ENCODE peak calls at places on chromosome 20, in nine cellular contexts. One of them, this sample, is unnamed.

GRCh38 chr20:8837396-8837795 is 231.5 kb upstream of the PLCB4 start:
- DNase-seq in HFFc6: peak; percentile 78
- DNase-seq in AG04450: peak; percentile 60
- DNase-seq in BE2C: no peak
- DNase-seq in fibroblast of the conjunctiva: no peak
- DNase-seq in cardiac fibroblast: peak; percentile 78
- DNase-seq in colonic mucosa: no peak
- DNase-seq in activated CD8-positive, alpha-beta memory T cell treated with anti-CD3 and anti-CD28 coated beads, Interleukin-2, amount 10 ng/mL, durations not matched to agents 7 days and 5 days: no peak
- DNase-seq in activated T-helper 1 cell treated with anti-CD3 and anti-CD28 coated beads, Interleukin-12 subunit alpha, Interleukin-12 subunit beta, Interleukin-2, Interleukin-4 antibody, amounts not matched to agents 30 ng/mL and 10 ng/mL and 1 ng/mL, durations not matched to agents 14 hours and 24 hours and 36 hours: no peak
- DNase-seq in this sample: no peak

GRCh38 chr20:50861012-50861411 is 66.2 kb downstream of the BCAS4 start:
- DNase-seq in HFFc6: no peak
- DNase-seq in AG04450: no peak
- DNase-seq in BE2C: no peak
- DNase-seq in fibroblast of the conjunctiva: no peak
- DNase-seq in cardiac fibroblast: no peak
- DNase-seq in colonic mucosa: no peak
- DNase-seq in activated CD8-positive, alpha-beta memory T cell treated with anti-CD3 and anti-CD28 coated beads, Interleukin-2, amount 10 ng/mL, durations not matched to agents 7 days and 5 days: no peak
- DNase-seq in activated T-helper 1 cell treated with anti-CD3 and anti-CD28 coated beads, Interleukin-12 subunit alpha, Interleukin-12 subunit beta, Interleukin-2, Interleukin-4 antibody, amounts not matched to agents 30 ng/mL and 10 ng/mL and 1 ng/mL, durations not matched to agents 14 hours and 24 hours and 36 hours: no peak
- DNase-seq in this sample: no peak

GRCh38 chr20:2749343-2749950 is 51.0 kb downstream of the CPXM1 start:
- DNase-seq in HFFc6: no peak
- DNase-seq in AG04450: no peak
- DNase-seq in BE2C: no peak
- DNase-seq in fibroblast of the conjunctiva: no peak
- DNase-seq in cardiac fibroblast: no peak
- DNase-seq in colonic mucosa: no peak
- DNase-seq in activated CD8-positive, alpha-beta memory T cell treated with anti-CD3 and anti-CD28 coated beads, Interleukin-2, amount 10 ng/mL, durations not matched to agents 7 days and 5 days: peak; percentile 34
- DNase-seq in activated T-helper 1 cell treated with anti-CD3 and anti-CD28 coated beads, Interleukin-12 subunit alpha, Interleukin-12 subunit beta, Interleukin-2, Interleukin-4 antibody, amounts not matched to agents 30 ng/mL and 10 ng/mL and 1 ng/mL, durations not matched to agents 14 hours and 24 hours and 36 hours: no peak
- DNase-seq in this sample: no peak

GRCh38 chr20:25637247-25637646 is 13.4 kb upstream of the NANP start:
- DNase-seq in HFFc6: no peak
- DNase-seq in AG04450: no peak
- DNase-seq in BE2C: no peak
- DNase-seq in fibroblast of the conjunctiva: no peak
- DNase-seq in cardiac fibroblast: no peak
- DNase-seq in colonic mucosa: no peak
- DNase-seq in activated CD8-positive, alpha-beta memory T cell treated with anti-CD3 and anti-CD28 coated beads, Interleukin-2, amount 10 ng/mL, durations not matched to agents 7 days and 5 days: no peak
- DNase-seq in activated T-helper 1 cell treated with anti-CD3 and anti-CD28 coated beads, Interleukin-12 subunit alpha, Interleukin-12 subunit beta, Interleukin-2, Interleukin-4 antibody, amounts not matched to agents 30 ng/mL and 10 ng/mL and 1 ng/mL, durations not matched to agents 14 hours and 24 hours and 36 hours: no peak
- DNase-seq in this sample: no peak

GRCh38 chr20:49672109-49672681 is 41.5 kb downstream of the B4GALT5 start:
- DNase-seq in HFFc6: no peak
- DNase-seq in AG04450: no peak
- DNase-seq in BE2C: no peak
- DNase-seq in fibroblast of the conjunctiva: no peak
- DNase-seq in cardiac fibroblast: no peak
- DNase-seq in colonic mucosa: no peak
- DNase-seq in activated CD8-positive, alpha-beta memory T cell treated with anti-CD3 and anti-CD28 coated beads, Interleukin-2, amount 10 ng/mL, durations not matched to agents 7 days and 5 days: no peak
- DNase-seq in activated T-helper 1 cell treated with anti-CD3 and anti-CD28 coated beads, Interleukin-12 subunit alpha, Interleukin-12 subunit beta, Interleukin-2, Interleukin-4 antibody, amounts not matched to agents 30 ng/mL and 10 ng/mL and 1 ng/mL, durations not matched to agents 14 hours and 24 hours and 36 hours: no peak
- DNase-seq in this sample: no peak

GRCh38 chr20:47857994-47858557 is 72.8 kb upstream of the SULF2 start:
- DNase-seq in HFFc6: no peak
- DNase-seq in AG04450: no peak
- DNase-seq in BE2C: no peak
- DNase-seq in fibroblast of the conjunctiva: no peak
- DNase-seq in cardiac fibroblast: peak; percentile 27
- DNase-seq in colonic mucosa: no peak
- DNase-seq in activated CD8-positive, alpha-beta memory T cell treated with anti-CD3 and anti-CD28 coated beads, Interleukin-2, amount 10 ng/mL, durations not matched to agents 7 days and 5 days: no peak
- DNase-seq in activated T-helper 1 cell treated with anti-CD3 and anti-CD28 coated beads, Interleukin-12 subunit alpha, Interleukin-12 subunit beta, Interleukin-2, Interleukin-4 antibody, amounts not matched to agents 30 ng/mL and 10 ng/mL and 1 ng/mL, durations not matched to agents 14 hours and 24 hours and 36 hours: no peak
- DNase-seq in this sample: no peak

GRCh38 chr20:14717124-14718004 is 380.0 kb upstream of the FLRT3 start:
- DNase-seq in HFFc6: no peak
- DNase-seq in AG04450: no peak
- DNase-seq in BE2C: no peak
- DNase-seq in fibroblast of the conjunctiva: no peak
- DNase-seq in cardiac fibroblast: no peak
- DNase-seq in colonic mucosa: no peak
- DNase-seq in activated CD8-positive, alpha-beta memory T cell treated with anti-CD3 and anti-CD28 coated beads, Interleukin-2, amount 10 ng/mL, durations not matched to agents 7 days and 5 days: no peak
- DNase-seq in activated T-helper 1 cell treated with anti-CD3 and anti-CD28 coated beads, Interleukin-12 subunit alpha, Interleukin-12 subunit beta, Interleukin-2, Interleukin-4 antibody, amounts not matched to agents 30 ng/mL and 10 ng/mL and 1 ng/mL, durations not matched to agents 14 hours and 24 hours and 36 hours: no peak
- DNase-seq in this sample: no peak

GRCh38 chr20:23295934-23296333 is 54.7 kb upstream of the NXT1 start:
- DNase-seq in HFFc6: no peak
- DNase-seq in AG04450: no peak
- DNase-seq in BE2C: no peak
- DNase-seq in fibroblast of the conjunctiva: no peak
- DNase-seq in cardiac fibroblast: no peak
- DNase-seq in colonic mucosa: no peak
- DNase-seq in activated CD8-positive, alpha-beta memory T cell treated with anti-CD3 and anti-CD28 coated beads, Interleukin-2, amount 10 ng/mL, durations not matched to agents 7 days and 5 days: no peak
- DNase-seq in activated T-helper 1 cell treated with anti-CD3 and anti-CD28 coated beads, Interleukin-12 subunit alpha, Interleukin-12 subunit beta, Interleukin-2, Interleukin-4 antibody, amounts not matched to agents 30 ng/mL and 10 ng/mL and 1 ng/mL, durations not matched to agents 14 hours and 24 hours and 36 hours: no peak
- DNase-seq in this sample: no peak

GRCh38 chr20:22288957-22289356 is 295.4 kb downstream of the FOXA2 start:
- DNase-seq in HFFc6: no peak
- DNase-seq in AG04450: no peak
- DNase-seq in BE2C: no peak
- DNase-seq in fibroblast of the conjunctiva: no peak
- DNase-seq in cardiac fibroblast: no peak
- DNase-seq in colonic mucosa: no peak
- DNase-seq in activated CD8-positive, alpha-beta memory T cell treated with anti-CD3 and anti-CD28 coated beads, Interleukin-2, amount 10 ng/mL, durations not matched to agents 7 days and 5 days: no peak
- DNase-seq in activated T-helper 1 cell treated with anti-CD3 and anti-CD28 coated beads, Interleukin-12 subunit alpha, Interleukin-12 subunit beta, Interleukin-2, Interleukin-4 antibody, amounts not matched to agents 30 ng/mL and 10 ng/mL and 1 ng/mL, durations not matched to agents 14 hours and 24 hours and 36 hours: no peak
- DNase-seq in this sample: no peak

GRCh38 chr20:5612476-5613291 is 137.5 kb upstream of the SHLD1 start:
- DNase-seq in HFFc6: peak; percentile 61
- DNase-seq in AG04450: no peak
- DNase-seq in BE2C: no peak
- DNase-seq in fibroblast of the conjunctiva: no peak
- DNase-seq in cardiac fibroblast: peak; percentile 65
- DNase-seq in colonic mucosa: no peak
- DNase-seq in activated CD8-positive, alpha-beta memory T cell treated with anti-CD3 and anti-CD28 coated beads, Interleukin-2, amount 10 ng/mL, durations not matched to agents 7 days and 5 days: no peak
- DNase-seq in activated T-helper 1 cell treated with anti-CD3 and anti-CD28 coated beads, Interleukin-12 subunit alpha, Interleukin-12 subunit beta, Interleukin-2, Interleukin-4 antibody, amounts not matched to agents 30 ng/mL and 10 ng/mL and 1 ng/mL, durations not matched to agents 14 hours and 24 hours and 36 hours: no peak
- DNase-seq in this sample: no peak

GRCh38 chr20:10505320-10506226 is 70.5 kb downstream of the SLX4IP start:
- DNase-seq in HFFc6: no peak
- DNase-seq in AG04450: no peak
- DNase-seq in BE2C: no peak
- DNase-seq in fibroblast of the conjunctiva: no peak
- DNase-seq in cardiac fibroblast: peak; percentile 47
- DNase-seq in colonic mucosa: no peak
- DNase-seq in activated CD8-positive, alpha-beta memory T cell treated with anti-CD3 and anti-CD28 coated beads, Interleukin-2, amount 10 ng/mL, durations not matched to agents 7 days and 5 days: no peak
- DNase-seq in activated T-helper 1 cell treated with anti-CD3 and anti-CD28 coated beads, Interleukin-12 subunit alpha, Interleukin-12 subunit beta, Interleukin-2, Interleukin-4 antibody, amounts not matched to agents 30 ng/mL and 10 ng/mL and 1 ng/mL, durations not matched to agents 14 hours and 24 hours and 36 hours: no peak
- DNase-seq in this sample: peak; percentile 68

GRCh38 chr20:12252793-12253192 is 335.1 kb downstream of the BTBD3 start:
- DNase-seq in HFFc6: no peak
- DNase-seq in AG04450: no peak
- DNase-seq in BE2C: no peak
- DNase-seq in fibroblast of the conjunctiva: no peak
- DNase-seq in cardiac fibroblast: no peak
- DNase-seq in colonic mucosa: no peak
- DNase-seq in activated CD8-positive, alpha-beta memory T cell treated with anti-CD3 and anti-CD28 coated beads, Interleukin-2, amount 10 ng/mL, durations not matched to agents 7 days and 5 days: no peak
- DNase-seq in activated T-helper 1 cell treated with anti-CD3 and anti-CD28 coated beads, Interleukin-12 subunit alpha, Interleukin-12 subunit beta, Interleukin-2, Interleukin-4 antibody, amounts not matched to agents 30 ng/mL and 10 ng/mL and 1 ng/mL, durations not matched to agents 14 hours and 24 hours and 36 hours: no peak
- DNase-seq in this sample: no peak

GRCh38 chr20:5085380-5085779 is 34.4 kb downstream of the PCNA start:
- DNase-seq in HFFc6: no peak
- DNase-seq in AG04450: no peak
- DNase-seq in BE2C: no peak
- DNase-seq in fibroblast of the conjunctiva: no peak
- DNase-seq in cardiac fibroblast: no peak
- DNase-seq in colonic mucosa: no peak
- DNase-seq in activated CD8-positive, alpha-beta memory T cell treated with anti-CD3 and anti-CD28 coated beads, Interleukin-2, amount 10 ng/mL, durations not matched to agents 7 days and 5 days: no peak
- DNase-seq in activated T-helper 1 cell treated with anti-CD3 and anti-CD28 coated beads, Interleukin-12 subunit alpha, Interleukin-12 subunit beta, Interleukin-2, Interleukin-4 antibody, amounts not matched to agents 30 ng/mL and 10 ng/mL and 1 ng/mL, durations not matched to agents 14 hours and 24 hours and 36 hours: no peak
- DNase-seq in this sample: no peak

GRCh38 chr20:23192469-23192868 is 106.3 kb upstream of the CD93 start:
- DNase-seq in HFFc6: no peak
- DNase-seq in AG04450: no peak
- DNase-seq in BE2C: no peak
- DNase-seq in fibroblast of the conjunctiva: no peak
- DNase-seq in cardiac fibroblast: no peak
- DNase-seq in colonic mucosa: no peak
- DNase-seq in activated CD8-positive, alpha-beta memory T cell treated with anti-CD3 and anti-CD28 coated beads, Interleukin-2, amount 10 ng/mL, durations not matched to agents 7 days and 5 days: no peak
- DNase-seq in activated T-helper 1 cell treated with anti-CD3 and anti-CD28 coated beads, Interleukin-12 subunit alpha, Interleukin-12 subunit beta, Interleukin-2, Interleukin-4 antibody, amounts not matched to agents 30 ng/mL and 10 ng/mL and 1 ng/mL, durations not matched to agents 14 hours and 24 hours and 36 hours: no peak
- DNase-seq in this sample: no peak

GRCh38 chr20:63296411-63297299 is 3.7 kb downstream of the COL20A1 start:
- DNase-seq in HFFc6: no peak
- DNase-seq in AG04450: no peak
- DNase-seq in BE2C: no peak
- DNase-seq in fibroblast of the conjunctiva: no peak
- DNase-seq in cardiac fibroblast: no peak
- DNase-seq in colonic mucosa: no peak
- DNase-seq in activated CD8-positive, alpha-beta memory T cell treated with anti-CD3 and anti-CD28 coated beads, Interleukin-2, amount 10 ng/mL, durations not matched to agents 7 days and 5 days: no peak
- DNase-seq in activated T-helper 1 cell treated with anti-CD3 and anti-CD28 coated beads, Interleukin-12 subunit alpha, Interleukin-12 subunit beta, Interleukin-2, Interleukin-4 antibody, amounts not matched to agents 30 ng/mL and 10 ng/mL and 1 ng/mL, durations not matched to agents 14 hours and 24 hours and 36 hours: no peak
- DNase-seq in this sample: no peak

GRCh38 chr20:59785986-59786753 is 147.3 kb downstream of the SYCP2 start:
- DNase-seq in HFFc6: no peak
- DNase-seq in AG04450: no peak
- DNase-seq in BE2C: no peak
- DNase-seq in fibroblast of the conjunctiva: no peak
- DNase-seq in cardiac fibroblast: no peak
- DNase-seq in colonic mucosa: no peak
- DNase-seq in activated CD8-positive, alpha-beta memory T cell treated with anti-CD3 and anti-CD28 coated beads, Interleukin-2, amount 10 ng/mL, durations not matched to agents 7 days and 5 days: peak; percentile 31
- DNase-seq in activated T-helper 1 cell treated with anti-CD3 and anti-CD28 coated beads, Interleukin-12 subunit alpha, Interleukin-12 subunit beta, Interleukin-2, Interleukin-4 antibody, amounts not matched to agents 30 ng/mL and 10 ng/mL and 1 ng/mL, durations not matched to agents 14 hours and 24 hours and 36 hours: no peak
- DNase-seq in this sample: no peak

GRCh38 chr20:58634818-58635665 is 16.0 kb upstream of the STX16 start:
- DNase-seq in HFFc6: no peak
- DNase-seq in AG04450: no peak
- DNase-seq in BE2C: peak; percentile 32
- DNase-seq in fibroblast of the conjunctiva: no peak
- DNase-seq in cardiac fibroblast: no peak
- DNase-seq in colonic mucosa: no peak
- DNase-seq in activated CD8-positive, alpha-beta memory T cell treated with anti-CD3 and anti-CD28 coated beads, Interleukin-2, amount 10 ng/mL, durations not matched to agents 7 days and 5 days: no peak
- DNase-seq in activated T-helper 1 cell treated with anti-CD3 and anti-CD28 coated beads, Interleukin-12 subunit alpha, Interleukin-12 subunit beta, Interleukin-2, Interleukin-4 antibody, amounts not matched to agents 30 ng/mL and 10 ng/mL and 1 ng/mL, durations not matched to agents 14 hours and 24 hours and 36 hours: no peak
- DNase-seq in this sample: no peak

GRCh38 chr20:53714524-53714923 is 120.9 kb upstream of the ZNF217 start:
- DNase-seq in HFFc6: no peak
- DNase-seq in AG04450: no peak
- DNase-seq in BE2C: no peak
- DNase-seq in fibroblast of the conjunctiva: no peak
- DNase-seq in cardiac fibroblast: no peak
- DNase-seq in colonic mucosa: no peak
- DNase-seq in activated CD8-positive, alpha-beta memory T cell treated with anti-CD3 and anti-CD28 coated beads, Interleukin-2, amount 10 ng/mL, durations not matched to agents 7 days and 5 days: no peak
- DNase-seq in activated T-helper 1 cell treated with anti-CD3 and anti-CD28 coated beads, Interleukin-12 subunit alpha, Interleukin-12 subunit beta, Interleukin-2, Interleukin-4 antibody, amounts not matched to agents 30 ng/mL and 10 ng/mL and 1 ng/mL, durations not matched to agents 14 hours and 24 hours and 36 hours: no peak
- DNase-seq in this sample: no peak

This sample was measured in HL-60.